ENCODE peak calls at places on chromosomes 4 and X, in six cellular contexts. S is SK-N-SH, X is prostate gland, U is suprapubic skin, G is lung, H is fibroblast of villous mesenchyme. A is an unnamed sample.

GRCh38 chr4:41358626-41359025 is 101.9 kb downstream of the UCHL1 start:
- DNase-seq in G (peak), S (peak), X (peak), U (no peak), H (no peak), A (no peak)

GRCh38 chrX:123803331-123803983 is 56.4 kb upstream of the XIAP start:
- DNase-seq in S (peak), U (no peak), H (peak), X (peak), G (no peak), A (no peak)

GRCh38 chr4:112717856-112718255 is 80.9 kb downstream of the LARP7 start:
- DNase-seq in U (no peak), G (no peak), S (no peak), X (no peak), H (no peak), A (no peak)

GRCh38 chrX:153642655-153643430 is 4.2 kb upstream of the DUSP9 start:
- DNase-seq in X (no peak), S (peak), U (no peak), G (no peak), H (no peak), A (no peak)

GRCh38 chr4:102629686-102630085 is 128.5 kb downstream of the NFKB1 start:
- DNase-seq in H (no peak), S (no peak), G (no peak), X (no peak), U (no peak), A (no peak)

GRCh38 chrX:134803551-134804183 is 145.4 kb upstream of the PLAC1 start:
- DNase-seq in G (no peak), H (no peak), X (no peak), U (no peak), S (no peak), A (no peak)

GRCh38 chr4:124177647-124178425 is 534.7 kb downstream of the ANKRD50 start:
- DNase-seq in S (no peak), X (no peak), H (peak), G (no peak), U (no peak), A (peak)

GRCh38 chrX:24023972-24024664 is 2.9 kb downstream of the KLHL15 start:
- DNase-seq in G (no peak), S (no peak), X (no peak), H (peak), U (no peak), A (no peak)

GRCh38 chr4:74178798-74179197 is 20.9 kb downstream of the MTHFD2L start:
- DNase-seq in U (no peak), X (no peak), H (no peak), G (no peak), S (no peak), A (no peak)

GRCh38 chrX:34491126-34491525 is 166.0 kb downstream of the TMEM47 start:
- DNase-seq in U (no peak), X (no peak), S (no peak), H (no peak), G (no peak), A (no peak)

GRCh38 chr4:185532327-185532726 is 3.0 kb downstream of the PDLIM3 start:
- DNase-seq in U (no peak), X (no peak), S (peak), G (no peak), H (peak), A (no peak)

GRCh38 chrX:8988456-8988855 is 45.5 kb downstream of the FAM9B start:
- DNase-seq in X (peak), U (peak), H (peak), S (no peak), G (no peak), A (no peak)

GRCh38 chrX:39011454-39012204 is 210.4 kb downstream of the MID1IP1 start:
- DNase-seq in X (no peak), G (no peak), S (no peak), H (no peak), U (no peak), A (no peak)

GRCh38 chrX:15750611-15751159 is 12.6 kb downstream of the CA5B start:
- DNase-seq in G (no peak), S (no peak), U (no peak), X (no peak), H (no peak), A (no peak)

GRCh38 chr4:166091914-166092510 is 219.0 kb downstream of the TLL1 start:
- DNase-seq in S (peak), H (peak), G (no peak), U (no peak), X (peak), A (peak)

GRCh38 chrX:132750312-132751042 is 208.0 kb downstream of the HS6ST2 start:
- DNase-seq in S (no peak), G (no peak), U (no peak), X (no peak), H (no peak), A (no peak)

GRCh38 chr4:3415471-3416141 is 26.2 kb upstream of the HGFAC start:
- DNase-seq in H (no peak), U (peak), S (no peak), X (no peak), G (no peak), A (no peak)

GRCh38 chr4:56976283-56976877 is 1.0 kb downstream of the NOA1 start:
- DNase-seq in S (no peak), G (no peak), U (peak), H (peak), X (peak), A (no peak)

GRCh38 chr4:26462874-26463273 is 27.4 kb downstream of the CCKAR start:
- DNase-seq in S (no peak), U (no peak), G (no peak), H (no peak), X (no peak), A (no peak)

GRCh38 chr4:8538703-8539567 is 41.3 kb upstream of the GPR78 start:
- DNase-seq in S (no peak), U (no peak), G (no peak), X (no peak), H (no peak), A (no peak)

GRCh38 chr4:11632488-11632887 is 203.8 kb upstream of the HS3ST1 start:
- DNase-seq in S (no peak), G (no peak), H (no peak), X (no peak), U (no peak), A (no peak)

GRCh38 chrX:307261-308111 is 11.1 kb downstream of the GTPBP6 start:
- DNase-seq in X (no peak), G (no peak), S (no peak), U (peak), H (no peak), A (no peak)

GRCh38 chr4:29726938-29727337 is 993.2 kb upstream of the PCDH7 start:
- DNase-seq in S (no peak), U (no peak), X (no peak), G (no peak), H (no peak), A (no peak)

GRCh38 chr4:81257021-81257420 is 42.0 kb upstream of the PRKG2 start:
- DNase-seq in U (no peak), G (no peak), H (no peak), X (no peak), S (no peak), A (no peak)

GRCh38 chrX:66074920-66075879 is 35.3 kb upstream of the VSIG4 start:
- DNase-seq in S (no peak), G (no peak), X (no peak), H (no peak), U (no peak), A (no peak)
- H3K4me3 ChIP-seq in S (no peak), G (no peak), X (no peak), H (no peak), U (no peak), A (no peak)

DNA sequence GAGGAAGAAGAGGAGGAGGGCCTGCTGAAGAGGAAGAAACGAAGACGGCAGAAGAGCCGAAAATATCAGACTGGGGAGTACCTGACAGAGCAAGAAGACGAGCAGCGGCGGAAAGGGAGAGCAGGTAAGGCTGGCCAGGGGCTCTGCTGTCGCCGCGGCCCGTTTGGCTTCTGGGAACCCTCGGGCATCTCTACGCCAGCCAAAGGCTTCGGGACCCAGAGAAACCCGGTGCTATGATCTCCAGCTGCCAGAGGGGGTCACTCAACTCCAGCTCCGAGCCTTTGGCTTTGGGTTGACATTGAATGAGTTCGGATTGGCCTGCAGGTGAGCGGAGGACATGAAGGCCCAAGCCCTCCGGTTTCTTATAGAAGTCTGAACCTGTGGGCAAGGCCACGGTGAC is 42.8 kb downstream of the BCORL1 start:
- DNase-seq in G (no peak), U (no peak), H (no peak), X (no peak), S (no peak), A (no peak)
- TF ChIP-seq CTCF in G (no peak), U (no peak), H (no peak), X (no peak), S (no peak), A (peak)

GRCh38 chr4:20254517-20255250 is 3.0 kb downstream of the SLIT2 start:
- DNase-seq in H (peak), S (peak), X (no peak), U (peak), G (no peak), A (no peak)
- H3K4me3 ChIP-seq in H (peak), S (peak), X (peak), U (peak), G (peak), A (peak)

GRCh38 chrX:76253432-76253831 is 80.6 kb downstream of the PBDC1 start:
- DNase-seq in X (peak), S (peak), U (no peak), G (no peak), H (peak), A (no peak)
- TF ChIP-seq CTCF in X (no peak), S (peak), U (no peak), G (peak), H (peak), A (peak)

DNA sequence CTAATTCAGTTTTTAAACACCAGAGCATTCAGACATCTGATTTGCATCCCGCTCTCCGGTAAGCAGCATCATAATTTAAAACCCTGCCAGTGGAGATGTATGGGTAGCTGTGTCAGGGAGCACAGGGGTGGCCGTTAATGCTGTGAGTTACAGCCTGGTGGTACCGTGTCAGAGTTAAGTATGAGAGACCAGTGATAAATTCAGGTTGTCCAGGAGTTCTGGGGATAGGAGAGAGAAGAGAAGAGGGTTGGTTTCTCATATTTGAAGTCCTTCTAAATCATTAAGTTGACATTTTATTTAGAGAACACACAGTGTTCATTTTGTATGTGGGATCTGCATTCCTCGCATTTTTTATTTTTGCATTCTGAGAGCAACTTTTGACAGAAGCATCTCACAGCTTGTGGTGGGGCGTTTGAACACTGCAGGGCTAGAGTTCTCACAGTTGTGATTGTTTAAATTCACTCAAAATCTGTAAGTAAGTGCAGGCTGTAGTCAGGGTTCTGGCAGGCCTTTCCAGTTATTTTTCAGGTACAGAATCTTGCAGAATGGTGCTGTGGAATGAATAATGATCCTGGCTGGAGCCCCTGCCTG is 157.6 kb downstream of the DCLK2 start:
- DNase-seq in X (no peak), U (no peak), S (no peak), G (no peak), H (peak), A (no peak)
- H3K4me3 ChIP-seq in X (no peak), U (no peak), S (peak), G (no peak), H (no peak), A (no peak)

DNA sequence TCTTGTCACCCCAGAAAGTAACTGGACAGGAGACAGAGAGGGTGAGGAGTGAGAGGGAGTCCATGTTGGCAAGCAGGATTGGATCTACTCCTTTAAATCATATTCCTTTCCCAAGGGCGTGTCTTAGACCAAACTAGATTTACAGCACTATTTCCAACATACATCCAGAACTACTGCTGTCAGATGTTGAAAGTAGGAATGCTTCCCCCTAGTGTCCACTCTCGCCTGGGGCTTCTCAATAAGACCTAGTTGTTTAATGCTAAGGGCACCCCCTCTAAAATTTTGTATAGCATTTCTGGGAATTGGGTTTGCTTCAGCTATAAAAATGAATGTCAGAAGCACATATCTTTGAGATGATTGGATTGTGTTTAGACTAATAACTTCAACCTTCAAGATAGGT is 13.3 kb downstream of the OFD1 start:
- DNase-seq in S (peak), X (peak), U (no peak), G (no peak), H (peak), A (peak)
- TF ChIP-seq CTCF in S (peak), X (no peak), U (no peak), G (peak), H (peak), A (peak)

GRCh38 chr4:77859256-77859655 is 3.4 kb upstream of the MRPL1 start:
- DNase-seq in S (no peak), G (no peak), U (no peak), X (no peak), H (peak), A (no peak)
- H3K4me3 ChIP-seq in S (no peak), G (no peak), U (no peak), X (no peak), H (no peak), A (no peak)

GRCh38 chr4:1353186-1354055 is 6.4 kb downstream of the UVSSA start:
- DNase-seq in H (no peak), G (no peak), S (no peak), U (no peak), X (no peak), A (no peak)
- TF ChIP-seq CTCF in H (no peak), G (no peak), S (no peak), U (no peak), X (no peak), A (no peak)

GRCh38 chr4:14807857-14808256 is 194.4 kb upstream of the CPEB2 start:
- DNase-seq in H (no peak), U (no peak), S (no peak), X (no peak), G (no peak), A (no peak)

GRCh38 chr4:14800977-14801376 is 201.3 kb upstream of the CPEB2 start:
- DNase-seq in H (no peak), U (no peak), G (no peak), X (no peak), S (no peak), A (no peak)

DNA sequence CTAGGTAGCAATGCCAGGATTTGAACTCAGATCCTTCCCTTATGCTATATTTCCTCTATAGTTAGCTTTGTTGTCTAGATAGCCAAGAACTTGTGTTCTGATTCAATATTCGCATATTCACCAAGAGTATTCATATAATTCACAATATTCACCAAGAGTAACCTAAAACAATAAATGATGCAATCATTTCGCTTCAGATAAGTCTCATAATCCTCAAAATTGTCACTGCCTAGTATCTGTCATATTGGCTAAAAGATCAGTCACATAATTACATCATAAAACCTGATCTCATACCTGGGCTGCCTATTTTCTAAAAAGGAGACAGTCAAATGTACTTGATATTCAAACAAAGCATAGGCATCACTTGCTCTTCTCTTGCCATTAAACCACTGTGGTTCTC is 199.7 kb upstream of the CPEB2 start:
- DNase-seq in H (no peak), U (no peak), X (no peak), G (no peak), S (no peak), A (no peak)
- H3K4me3 ChIP-seq in H (no peak), U (no peak), X (no peak), G (no peak), S (no peak), A (no peak)

GRCh38 chr4:120835342-120835741 is 87.2 kb downstream of the PRDM5 start:
- DNase-seq in X (no peak), G (no peak), H (no peak), U (no peak), S (no peak), A (no peak)
- TF ChIP-seq CTCF in X (no peak), G (no peak), H (no peak), U (no peak), S (no peak), A (no peak)